ENCODE peak calls at places on chromosomes 12 and 14, in five cellular contexts. Z is thoracic aorta, S is OCI-LY7, U is mammary epithelial cell, T is left lung. Q is an unnamed sample. For H3K36me3, the result is how much of the 10 kb centered on the place peaks cover.

GRCh38 chr14:68678471-68678870 is 114.4 kb downstream of the ZFP36L1 start:
- DNase-seq in Z (no peak), S (no peak), U (no peak), T (no peak), Q (peak)

GRCh38 chr12:117587646-117588287 is 226.3 kb upstream of the NOS1 start:
- DNase-seq in Z (no peak), S (peak), U (peak), T (peak), Q (no peak)

GRCh38 chr12:65825573-65826512 is 1.6 kb downstream of the HMGA2 start:
- DNase-seq in Z (no peak), S (no peak), U (no peak), T (peak), Q (no peak)

GRCh38 chr12:93540506-93540905 is 32.0 kb upstream of the SOCS2 start:
- DNase-seq in Z (no peak), S (no peak), U (no peak), T (no peak), Q (no peak)

GRCh38 chr12:86456241-86456640 is 200.1 kb upstream of the MGAT4C start:
- DNase-seq in Z (no peak), S (no peak), U (peak), T (no peak), Q (no peak)

GRCh38 chr12:54988402-54989054 is 4.0 kb upstream of the TESPA1 start:
- DNase-seq in Z (no peak), S (peak), U (no peak), T (peak), Q (no peak)

GRCh38 chr12:76259660-76260389 is 88.4 kb downstream of the BBS10 start:
- DNase-seq in Z (no peak), S (peak), U (peak), T (no peak), Q (no peak)

GRCh38 chr12:24977711-24978110 is 28.8 kb upstream of the BCAT1 start:
- DNase-seq in Z (no peak), S (no peak), U (no peak), T (no peak), Q (no peak)

GRCh38 chr12:89261982-89262381 is 90.3 kb downstream of the DUSP6 start:
- DNase-seq in Z (no peak), S (no peak), U (no peak), T (no peak), Q (no peak)

GRCh38 chr12:130634866-130635265 is 81.2 kb downstream of the RIMBP2 start:
- DNase-seq in Z (no peak), S (no peak), U (no peak), T (no peak), Q (no peak)

GRCh38 chr14:52052991-52053390 is 15.9 kb downstream of the NID2 start:
- DNase-seq in Z (no peak), S (no peak), U (no peak), T (no peak), Q (no peak)

GRCh38 chr14:104075530-104076151 is 9.9 kb upstream of the ASPG start:
- DNase-seq in Z (no peak), S (peak), U (no peak), T (no peak), Q (no peak)

GRCh38 chr12:26728205-26729050 is 104.6 kb downstream of the ITPR2 start:
- DNase-seq in Z (no peak), S (no peak), U (no peak), T (no peak), Q (no peak)

GRCh38 chr12:106223485-106224391 is 24.1 kb downstream of the CKAP4 start:
- DNase-seq in Z (no peak), S (peak), U (peak), T (peak), Q (peak)

GRCh38 chr14:77037886-77038511 is 9.5 kb upstream of the IRF2BPL start:
- DNase-seq in Z (no peak), S (no peak), U (no peak), T (no peak), Q (peak)

GRCh38 chr14:58752782-58753181 is 115.0 kb downstream of the DACT1 start:
- DNase-seq in Z (no peak), S (no peak), U (peak), T (peak), Q (peak)

GRCh38 chr12:62603061-62603810 is 136.6 kb downstream of the MON2 start:
- DNase-seq in Z (peak), S (peak), U (peak), T (peak), Q (peak)

GRCh38 chr12:49609875-49610154 is 4.4 kb upstream of the FAM186B start:
- DNase-seq in Z (no peak), S (peak), U (peak), T (no peak), Q (no peak)

GRCh38 chr12:92070054-92070863 is 75.4 kb downstream of the BTG1 start:
- DNase-seq in Z (no peak), S (no peak), U (no peak), T (no peak), Q (no peak)

GRCh38 chr12:25254271-25254880 is 3.6 kb upstream of the KRAS start:
- DNase-seq in Z (no peak), S (no peak), U (no peak), T (no peak), Q (no peak)

GRCh38 chr12:76337583-76337982 is 10.6 kb downstream of the BBS10 start:
- DNase-seq in Z (no peak), S (no peak), U (no peak), T (no peak), Q (no peak)

GRCh38 chr14:60736494-60736893 is 1.9 kb downstream of the MNAT1 start:
- DNase-seq in Z (no peak), S (no peak), U (peak), T (no peak), Q (no peak)

GRCh38 chr14:84409435-84409834 is 1120.5 kb upstream of the FLRT2 start:
- DNase-seq in Z (no peak), S (no peak), U (no peak), T (no peak), Q (no peak)

GRCh38 chr12:78562358-78563205 is 302.0 kb upstream of the SYT1 start:
- DNase-seq in Z (no peak), S (peak), U (peak), T (no peak), Q (no peak)

DNA sequence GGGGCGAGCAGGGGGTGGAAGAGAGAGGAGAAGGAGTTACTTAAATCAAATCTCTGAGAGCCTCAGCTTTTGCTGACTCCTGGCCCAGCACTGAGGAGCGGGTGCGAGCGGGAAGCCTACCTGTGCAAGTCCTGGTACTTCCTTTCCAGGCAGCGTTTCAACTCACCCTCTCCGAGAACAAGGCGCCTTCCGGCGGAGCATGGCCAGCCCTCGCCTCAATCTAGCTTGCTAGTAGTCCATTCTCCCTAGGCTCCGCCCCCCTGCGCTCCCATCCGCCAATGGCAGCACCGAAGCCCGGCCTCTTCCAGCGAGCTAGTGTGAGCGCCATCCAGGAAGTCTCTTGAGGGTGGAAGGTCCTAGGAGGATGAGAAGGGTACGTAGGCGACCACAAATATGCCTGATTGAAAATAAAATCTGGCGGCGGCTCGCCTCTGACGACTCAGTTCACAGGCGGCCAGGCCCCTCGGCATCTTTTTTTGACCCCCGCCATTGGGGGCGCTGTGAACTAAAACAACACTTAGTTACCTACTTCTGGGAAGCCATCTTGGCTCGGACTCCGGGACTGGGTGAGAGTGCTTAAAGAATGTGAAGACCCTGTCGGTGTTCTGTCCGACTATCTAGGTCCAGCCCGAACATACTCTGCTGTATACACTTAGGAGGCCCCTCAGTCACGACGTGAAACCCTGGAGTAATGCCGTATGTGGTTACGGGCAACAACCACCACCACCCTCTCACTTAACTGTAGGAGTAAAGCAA is at the start of gene CHD8:
- DNase-seq in Z (peak), S (peak), U (peak), T (peak), Q (peak)
- H3K36me3 ChIP-seq in Z (under half), S (under half), U (under half), T (under half), Q (under half)

DNA sequence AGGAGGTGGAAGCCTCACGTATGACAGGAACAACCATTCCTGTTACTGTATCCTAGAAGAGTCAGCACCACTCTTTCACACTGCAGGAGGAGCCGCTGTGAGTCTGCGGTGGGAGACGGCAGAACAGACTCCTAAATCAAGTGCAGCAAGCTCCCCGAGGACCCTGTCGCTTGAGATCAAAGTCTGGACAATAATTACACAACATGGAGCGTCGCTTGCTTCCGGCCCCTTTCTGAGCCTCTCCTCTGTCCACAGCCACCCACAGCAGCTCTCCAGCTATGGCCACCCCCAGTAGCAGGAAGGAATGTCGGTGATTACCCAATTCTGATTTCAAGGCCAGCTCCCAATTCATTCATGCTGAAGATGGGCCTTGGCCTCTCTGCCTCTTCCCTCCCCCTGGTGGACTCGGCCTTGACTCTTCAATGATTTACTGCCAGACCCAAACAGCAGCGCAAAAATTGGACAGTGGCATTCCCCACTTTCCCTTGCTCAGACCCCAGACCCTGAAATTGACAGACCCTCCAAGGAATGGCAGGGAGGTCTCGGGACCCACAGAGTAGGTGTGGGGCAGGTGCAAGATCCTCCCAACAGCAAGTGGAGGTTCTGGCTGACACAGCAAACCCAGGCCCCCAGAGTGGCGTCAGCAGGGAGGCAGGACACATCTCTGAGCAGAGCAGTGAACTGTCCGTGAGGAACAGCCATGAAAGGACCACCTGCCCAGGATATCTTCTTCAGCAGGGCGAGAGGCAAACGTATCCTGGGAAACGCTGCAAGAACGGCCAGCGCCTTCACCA is 272.7 kb upstream of the DIO3 start:
- DNase-seq in Z (no peak), S (no peak), U (no peak), T (no peak), Q (no peak)
- TF ChIP-seq CTCF in Z (no peak), S (no peak), U (no peak), T (no peak), Q (no peak)

DNA sequence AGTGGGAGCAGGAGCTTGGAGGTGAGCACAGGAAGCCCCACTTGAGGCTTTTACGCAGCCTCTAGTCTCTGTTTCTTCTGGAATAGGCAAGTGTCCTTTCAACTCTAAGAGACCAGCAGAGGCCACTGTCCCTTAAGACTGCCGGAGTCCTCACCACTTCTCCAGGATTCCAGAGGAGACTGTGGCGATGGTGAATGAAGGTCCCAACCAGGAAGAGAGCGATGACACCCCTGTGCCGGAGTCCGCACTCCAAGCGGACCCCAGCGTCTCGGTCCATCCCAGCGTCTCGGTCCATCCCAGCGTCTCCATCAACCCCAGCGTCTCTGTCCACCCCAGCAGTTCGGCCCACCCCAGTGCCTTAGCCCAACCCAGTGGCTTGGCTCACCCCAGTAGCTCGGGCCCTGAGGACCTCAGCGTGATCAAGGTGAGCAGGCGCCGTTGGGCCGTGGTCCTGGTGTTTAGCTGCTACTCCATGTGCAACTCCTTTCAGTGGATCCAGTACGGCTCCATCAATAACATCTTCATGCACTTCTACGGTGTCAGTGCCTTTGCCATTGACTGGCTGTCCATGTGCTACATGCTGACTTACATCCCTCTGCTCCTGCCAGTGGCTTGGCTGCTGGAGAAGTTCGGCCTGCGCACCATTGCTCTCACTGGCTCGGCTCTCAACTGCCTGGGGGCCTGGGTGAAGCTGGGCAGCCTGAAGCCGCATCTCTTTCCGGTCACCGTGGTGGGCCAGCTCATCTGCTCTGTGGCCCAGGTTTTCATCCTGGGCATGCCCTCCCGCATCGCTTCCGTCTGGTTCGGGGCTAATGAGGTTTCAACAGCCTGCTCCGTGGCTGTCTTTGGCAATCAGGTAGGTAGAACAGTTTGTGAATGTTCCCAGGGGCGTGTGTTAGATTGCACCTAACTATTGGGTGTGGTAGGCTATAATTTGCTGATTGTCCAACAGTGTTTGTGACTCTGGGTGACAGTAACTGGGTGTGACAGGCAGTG is 664 bp downstream of the FLVCR2 start:
- DNase-seq in Z (no peak), S (no peak), U (no peak), T (peak), Q (peak)
- H3K4me3 ChIP-seq in Z (peak), S (no peak), U (peak), T (peak), Q (peak)

GRCh38 chr12:119669744-119670472 is 2.0 kb downstream of the PRKAB1 start:
- DNase-seq in Z (no peak), S (no peak), U (peak), T (peak), Q (no peak)

GRCh38 chr12:119668315-119668651 is 350 bp downstream of the PRKAB1 start:
- DNase-seq in Z (no peak), S (peak), U (no peak), T (no peak), Q (no peak)

GRCh38 chr12:119672194-119672593 is 4.3 kb downstream of the PRKAB1 start:
- DNase-seq in Z (no peak), S (no peak), U (no peak), T (no peak), Q (no peak)

GRCh38 chr12:119673634-119674033 is 5.7 kb downstream of the PRKAB1 start:
- DNase-seq in Z (no peak), S (no peak), U (no peak), T (no peak), Q (no peak)

DNA sequence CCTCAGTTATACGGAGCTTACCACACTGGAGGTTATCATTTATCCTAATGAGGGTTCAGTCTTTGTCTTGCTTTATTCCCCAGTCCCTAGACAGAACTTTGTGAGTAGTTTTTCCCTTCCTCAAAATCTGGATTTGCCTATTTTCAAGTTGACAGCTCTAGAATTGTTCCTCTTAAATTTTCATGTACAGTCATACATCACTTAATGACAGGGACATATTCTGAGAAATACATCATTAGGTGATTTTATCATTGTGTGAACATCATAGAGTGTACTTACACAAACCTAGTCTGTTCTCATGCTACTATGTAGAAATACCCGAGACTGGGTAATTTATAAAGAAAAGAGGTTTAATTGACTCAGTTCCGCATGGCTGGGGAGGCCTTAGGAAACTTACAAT is 3.1 kb downstream of the PRKAB1 start:
- DNase-seq in Z (no peak), S (no peak), U (no peak), T (no peak), Q (no peak)
- H3K36me3 ChIP-seq in Z (under half), S (half or more), U (under half), T (under half), Q (under half)

GRCh38 chr12:3134126-3134525 is 56.9 kb downstream of the TSPAN9 start:
- DNase-seq in Z (no peak), S (no peak), U (no peak), T (no peak), Q (no peak)

GRCh38 chr12:3131129-3131528 is 54.0 kb downstream of the TSPAN9 start:
- DNase-seq in Z (no peak), S (no peak), U (no peak), T (no peak), Q (no peak)

GRCh38 chr12:3133410-3133793 is 56.2 kb downstream of the TSPAN9 start:
- DNase-seq in Z (no peak), S (no peak), U (no peak), T (no peak), Q (no peak)

GRCh38 chr12:3134526-3135135 is 57.5 kb downstream of the TSPAN9 start:
- DNase-seq in Z (no peak), S (no peak), U (no peak), T (no peak), Q (no peak)

GRCh38 chr12:3132636-3133409 is 55.6 kb downstream of the TSPAN9 start:
- DNase-seq in Z (no peak), S (no peak), U (no peak), T (no peak), Q (no peak)
- TF ChIP-seq CTCF in Z (no peak), S (no peak), U (no peak), T (no peak), Q (no peak)

Q was measured in tibial artery.